ENCODE peak calls at places on chromosomes 3 and 15, in seven cellular contexts. One of them, this sample, is unnamed.

GRCh38 chr15:91548588-91548987 is 304.9 kb upstream of the SLCO3A1 start:
- DNase-seq in NCI-H460: no peak
- DNase-seq in glutamatergic neuron: no peak
- DNase-seq in smooth muscle cell of the brain vasculature: no peak
- DNase-seq in GM18507: no peak
- DNase-seq in fibroblast of pulmonary artery: peak; percentile 5
- DNase-seq in transverse colon: no peak
- DNase-seq in this sample: no peak

GRCh38 chr3:32480596-32480995 is 22.1 kb downstream of the CMTM6 start:
- DNase-seq in fibroblast of pulmonary artery: peak; percentile 38
- DNase-seq in smooth muscle cell of the brain vasculature: no peak
- DNase-seq in glutamatergic neuron: no peak
- DNase-seq in transverse colon: no peak
- DNase-seq in NCI-H460: no peak
- DNase-seq in GM18507: no peak
- DNase-seq in this sample: no peak

GRCh38 chr15:78306176-78306774 is 6.9 kb upstream of the SKIC8 start:
- DNase-seq in transverse colon: no peak
- DNase-seq in fibroblast of pulmonary artery: peak; percentile 76
- DNase-seq in NCI-H460: no peak
- DNase-seq in smooth muscle cell of the brain vasculature: peak; percentile 61
- DNase-seq in GM18507: no peak
- DNase-seq in glutamatergic neuron: no peak
- DNase-seq in this sample: no peak

GRCh38 chr3:170356596-170357175 is 829 bp upstream of the SKIL start:
- DNase-seq in GM18507: no peak
- DNase-seq in smooth muscle cell of the brain vasculature: peak; percentile 49
- DNase-seq in transverse colon: peak; percentile 89
- DNase-seq in NCI-H460: peak; percentile 71
- DNase-seq in fibroblast of pulmonary artery: peak; percentile 88
- DNase-seq in glutamatergic neuron: no peak
- DNase-seq in this sample: no peak

GRCh38 chr15:66748320-66748779 is 46.3 kb downstream of the SMAD6 start:
- DNase-seq in fibroblast of pulmonary artery: peak; percentile 69
- DNase-seq in GM18507: no peak
- DNase-seq in transverse colon: no peak
- DNase-seq in smooth muscle cell of the brain vasculature: no peak
- DNase-seq in NCI-H460: no peak
- DNase-seq in glutamatergic neuron: no peak
- DNase-seq in this sample: no peak

GRCh38 chr3:65672876-65673815 is 365.6 kb downstream of the MAGI1 start:
- DNase-seq in glutamatergic neuron: peak; percentile 80
- DNase-seq in NCI-H460: peak; percentile 24
- DNase-seq in transverse colon: peak; percentile 40
- DNase-seq in fibroblast of pulmonary artery: peak; percentile 70
- DNase-seq in smooth muscle cell of the brain vasculature: peak; percentile 32
- DNase-seq in GM18507: no peak
- DNase-seq in this sample: peak; percentile 12

GRCh38 chr3:187020376-187020775 is 90.0 kb downstream of the ST6GAL1 start:
- DNase-seq in smooth muscle cell of the brain vasculature: no peak
- DNase-seq in NCI-H460: no peak
- DNase-seq in transverse colon: no peak
- DNase-seq in GM18507: no peak
- DNase-seq in glutamatergic neuron: no peak
- DNase-seq in fibroblast of pulmonary artery: no peak
- DNase-seq in this sample: no peak

GRCh38 chr15:90230071-90230494 is 3.7 kb downstream of the CIB1 start:
- DNase-seq in glutamatergic neuron: no peak
- DNase-seq in smooth muscle cell of the brain vasculature: no peak
- DNase-seq in GM18507: no peak
- DNase-seq in NCI-H460: no peak
- DNase-seq in fibroblast of pulmonary artery: no peak
- DNase-seq in transverse colon: peak; percentile 67
- DNase-seq in this sample: no peak

GRCh38 chr15:69232144-69232543 is 66.6 kb upstream of the PAQR5 start:
- DNase-seq in fibroblast of pulmonary artery: peak; percentile 41
- DNase-seq in transverse colon: no peak
- DNase-seq in NCI-H460: no peak
- DNase-seq in glutamatergic neuron: no peak
- DNase-seq in GM18507: no peak
- DNase-seq in smooth muscle cell of the brain vasculature: no peak
- DNase-seq in this sample: no peak

GRCh38 chr15:39133201-39133600 is 447.7 kb upstream of the THBS1 start:
- DNase-seq in glutamatergic neuron: no peak
- DNase-seq in transverse colon: no peak
- DNase-seq in GM18507: no peak
- DNase-seq in smooth muscle cell of the brain vasculature: no peak
- DNase-seq in fibroblast of pulmonary artery: peak; percentile 96
- DNase-seq in NCI-H460: no peak
- DNase-seq in this sample: no peak